ENCODE peak calls at places on chromosomes 7 and 10, in eight cellular contexts. One of them, this sample, is unnamed.

GRCh38 chr7:40544277-40544723 is 409.5 kb downstream of the SUGCT start:
- DNase-seq in breast epithelium: no peak
- DNase-seq in AG10803: peak; percentile 53
- DNase-seq in GM23338: no peak
- DNase-seq in stomach: no peak
- DNase-seq in retinal pigment epithelial cell: no peak
- DNase-seq in small intestine: no peak
- DNase-seq in left ventricle myocardium inferior: peak; percentile 17
- DNase-seq in this sample: no peak

GRCh38 chr7:77320161-77320560 is 96.0 kb downstream of the GSAP start:
- DNase-seq in breast epithelium: no peak
- DNase-seq in AG10803: no peak
- DNase-seq in GM23338: no peak
- DNase-seq in stomach: no peak
- DNase-seq in retinal pigment epithelial cell: peak; percentile 50
- DNase-seq in small intestine: no peak
- DNase-seq in left ventricle myocardium inferior: no peak
- DNase-seq in this sample: no peak

GRCh38 chr7:45700556-45700955 is 126.4 kb downstream of the ADCY1 start:
- DNase-seq in breast epithelium: peak; percentile 53
- DNase-seq in AG10803: no peak
- DNase-seq in GM23338: no peak
- DNase-seq in stomach: peak; percentile 23
- DNase-seq in retinal pigment epithelial cell: no peak
- DNase-seq in small intestine: no peak
- DNase-seq in left ventricle myocardium inferior: peak; percentile 40
- DNase-seq in this sample: no peak

GRCh38 chr7:47501406-47501805 is 80.5 kb downstream of the TNS3 start:
- DNase-seq in breast epithelium: no peak
- DNase-seq in AG10803: peak; percentile 54
- DNase-seq in GM23338: no peak
- DNase-seq in stomach: no peak
- DNase-seq in retinal pigment epithelial cell: peak; percentile 78
- DNase-seq in small intestine: no peak
- DNase-seq in left ventricle myocardium inferior: no peak
- DNase-seq in this sample: no peak

GRCh38 chr7:105614341-105614840 is 33.1 kb upstream of the EFCAB10 start:
- DNase-seq in breast epithelium: no peak
- DNase-seq in AG10803: no peak
- DNase-seq in GM23338: no peak
- DNase-seq in stomach: no peak
- DNase-seq in retinal pigment epithelial cell: no peak
- DNase-seq in small intestine: no peak
- DNase-seq in left ventricle myocardium inferior: no peak
- DNase-seq in this sample: no peak

GRCh38 chr7:30226593-30227268 is 57.7 kb upstream of the ZNRF2 start:
- DNase-seq in breast epithelium: no peak
- DNase-seq in AG10803: no peak
- DNase-seq in GM23338: peak; percentile 84
- DNase-seq in stomach: peak; percentile 75
- DNase-seq in retinal pigment epithelial cell: no peak
- DNase-seq in small intestine: peak; percentile 62
- DNase-seq in left ventricle myocardium inferior: no peak
- DNase-seq in this sample: no peak

GRCh38 chr7:138163800-138164199 is 87.5 kb downstream of the AKR1D1 start:
- DNase-seq in breast epithelium: no peak
- DNase-seq in AG10803: no peak
- DNase-seq in GM23338: no peak
- DNase-seq in stomach: no peak
- DNase-seq in retinal pigment epithelial cell: no peak
- DNase-seq in small intestine: no peak
- DNase-seq in left ventricle myocardium inferior: no peak
- DNase-seq in this sample: no peak

GRCh38 chr7:95596183-95597135 is at the start of gene PDK4:
- DNase-seq in breast epithelium: peak; percentile 97
- DNase-seq in AG10803: peak; percentile 68
- DNase-seq in GM23338: peak; percentile 80
- DNase-seq in stomach: peak; percentile 98
- DNase-seq in retinal pigment epithelial cell: peak; percentile 91
- DNase-seq in small intestine: peak; percentile 94
- DNase-seq in left ventricle myocardium inferior: peak; percentile 95
- DNase-seq in this sample: no peak

GRCh38 chr10:79405995-79406515 is 39.4 kb downstream of the ZCCHC24 start:
- DNase-seq in breast epithelium: no peak
- DNase-seq in AG10803: no peak
- DNase-seq in GM23338: no peak
- DNase-seq in stomach: no peak
- DNase-seq in retinal pigment epithelial cell: no peak
- DNase-seq in small intestine: no peak
- DNase-seq in left ventricle myocardium inferior: no peak
- DNase-seq in this sample: no peak

GRCh38 chr7:1940402-1940786 is 270.3 kb downstream of the ELFN1 start:
- DNase-seq in breast epithelium: no peak
- DNase-seq in AG10803: peak; percentile 30
- DNase-seq in GM23338: no peak
- DNase-seq in stomach: peak; percentile 67
- DNase-seq in retinal pigment epithelial cell: no peak
- DNase-seq in small intestine: peak; percentile 58
- DNase-seq in left ventricle myocardium inferior: peak; percentile 64
- DNase-seq in this sample: peak; percentile 91

GRCh38 chr10:78953124-78954008 is 115.4 kb upstream of the ZMIZ1 start:
- DNase-seq in breast epithelium: no peak
- DNase-seq in AG10803: peak; percentile 83
- DNase-seq in GM23338: no peak
- DNase-seq in stomach: no peak
- DNase-seq in retinal pigment epithelial cell: no peak
- DNase-seq in small intestine: no peak
- DNase-seq in left ventricle myocardium inferior: peak; percentile 45
- DNase-seq in this sample: no peak

GRCh38 chr7:45874408-45875131 is 1.7 kb upstream of the CCDC201 start:
- DNase-seq in breast epithelium: no peak
- DNase-seq in AG10803: peak; percentile 73
- DNase-seq in GM23338: no peak
- DNase-seq in stomach: no peak
- DNase-seq in retinal pigment epithelial cell: no peak
- DNase-seq in small intestine: no peak
- DNase-seq in left ventricle myocardium inferior: no peak
- DNase-seq in this sample: no peak

GRCh38 chr7:66503036-66503370 is 125.7 kb upstream of the KCTD7 start:
- DNase-seq in breast epithelium: no peak
- DNase-seq in AG10803: no peak
- DNase-seq in GM23338: no peak
- DNase-seq in stomach: no peak
- DNase-seq in retinal pigment epithelial cell: no peak
- DNase-seq in small intestine: no peak
- DNase-seq in left ventricle myocardium inferior: no peak
- DNase-seq in this sample: no peak

GRCh38 chr7:24722386-24723177 is 34.7 kb downstream of the GSDME start:
- DNase-seq in breast epithelium: no peak
- DNase-seq in AG10803: peak; percentile 46
- DNase-seq in GM23338: peak; percentile 66
- DNase-seq in stomach: no peak
- DNase-seq in retinal pigment epithelial cell: no peak
- DNase-seq in small intestine: peak; percentile 22
- DNase-seq in left ventricle myocardium inferior: no peak
- DNase-seq in this sample: no peak

GRCh38 chr10:47028466-47028865 is 117.2 kb downstream of the PTPN20 start:
- DNase-seq in breast epithelium: peak; percentile 20
- DNase-seq in AG10803: no peak
- DNase-seq in GM23338: no peak
- DNase-seq in stomach: peak; percentile 21
- DNase-seq in retinal pigment epithelial cell: no peak
- DNase-seq in small intestine: no peak
- DNase-seq in left ventricle myocardium inferior: no peak
- DNase-seq in this sample: no peak

GRCh38 chr10:33143160-33143728 is 185.2 kb upstream of the ITGB1 start:
- DNase-seq in breast epithelium: no peak
- DNase-seq in AG10803: peak; percentile 83
- DNase-seq in GM23338: no peak
- DNase-seq in stomach: no peak
- DNase-seq in retinal pigment epithelial cell: no peak
- DNase-seq in small intestine: no peak
- DNase-seq in left ventricle myocardium inferior: no peak
- DNase-seq in this sample: no peak

GRCh38 chr7:103964269-103964668 is 25.2 kb downstream of the RELN start:
- DNase-seq in breast epithelium: no peak
- DNase-seq in AG10803: no peak
- DNase-seq in GM23338: no peak
- DNase-seq in stomach: no peak
- DNase-seq in retinal pigment epithelial cell: no peak
- DNase-seq in small intestine: no peak
- DNase-seq in left ventricle myocardium inferior: no peak
- DNase-seq in this sample: no peak

GRCh38 chr10:76881477-76882220 is 756.0 kb downstream of the KCNMA1 start:
- DNase-seq in breast epithelium: no peak
- DNase-seq in AG10803: peak; percentile 53
- DNase-seq in GM23338: no peak
- DNase-seq in stomach: no peak
- DNase-seq in retinal pigment epithelial cell: no peak
- DNase-seq in small intestine: no peak
- DNase-seq in left ventricle myocardium inferior: no peak
- DNase-seq in this sample: no peak

GRCh38 chr10:14134275-14134674 is 196.4 kb downstream of the FRMD4A start:
- DNase-seq in breast epithelium: no peak
- DNase-seq in AG10803: no peak
- DNase-seq in GM23338: no peak
- DNase-seq in stomach: no peak
- DNase-seq in retinal pigment epithelial cell: no peak
- DNase-seq in small intestine: no peak
- DNase-seq in left ventricle myocardium inferior: no peak
- DNase-seq in this sample: no peak

GRCh38 chr10:16673443-16673842 is 143.8 kb downstream of the RSU1 start:
- DNase-seq in breast epithelium: no peak
- DNase-seq in AG10803: peak; percentile 34
- DNase-seq in GM23338: no peak
- DNase-seq in stomach: no peak
- DNase-seq in retinal pigment epithelial cell: no peak
- DNase-seq in small intestine: no peak
- DNase-seq in left ventricle myocardium inferior: no peak
- DNase-seq in this sample: no peak

GRCh38 chr10:71161429-71161828 is 50.9 kb upstream of the UNC5B start:
- DNase-seq in breast epithelium: no peak
- DNase-seq in AG10803: no peak
- DNase-seq in GM23338: no peak
- DNase-seq in stomach: no peak
- DNase-seq in retinal pigment epithelial cell: no peak
- DNase-seq in small intestine: no peak
- DNase-seq in left ventricle myocardium inferior: no peak
- DNase-seq in this sample: peak; percentile 9

GRCh38 chr10:26367771-26368170 is 70.4 kb upstream of the APBB1IP start:
- DNase-seq in breast epithelium: no peak
- DNase-seq in AG10803: peak; percentile 30
- DNase-seq in GM23338: peak; percentile 90
- DNase-seq in stomach: peak; percentile 51
- DNase-seq in retinal pigment epithelial cell: peak; percentile 30
- DNase-seq in small intestine: peak; percentile 1
- DNase-seq in left ventricle myocardium inferior: no peak
- DNase-seq in this sample: peak; percentile 46

GRCh38 chr7:46032936-46033335 is 111.9 kb upstream of the IGFBP3 start:
- DNase-seq in breast epithelium: no peak
- DNase-seq in AG10803: peak; percentile 84
- DNase-seq in GM23338: no peak
- DNase-seq in stomach: no peak
- DNase-seq in retinal pigment epithelial cell: no peak
- DNase-seq in small intestine: no peak
- DNase-seq in left ventricle myocardium inferior: no peak
- DNase-seq in this sample: no peak

GRCh38 chr10:54866666-54867065 is 65.6 kb upstream of the PCDH15 start:
- DNase-seq in breast epithelium: no peak
- DNase-seq in AG10803: no peak
- DNase-seq in GM23338: no peak
- DNase-seq in stomach: no peak
- DNase-seq in retinal pigment epithelial cell: no peak
- DNase-seq in small intestine: no peak
- DNase-seq in left ventricle myocardium inferior: no peak
- DNase-seq in this sample: no peak

GRCh38 chr10:97333601-97334369 is 744 bp downstream of the FRAT2 start:
- DNase-seq in breast epithelium: no peak
- DNase-seq in AG10803: peak; percentile 32
- DNase-seq in GM23338: peak; percentile 48
- DNase-seq in stomach: peak; percentile 62
- DNase-seq in retinal pigment epithelial cell: no peak
- DNase-seq in small intestine: peak; percentile 65
- DNase-seq in left ventricle myocardium inferior: peak; percentile 59
- DNase-seq in this sample: no peak

GRCh38 chr7:820341-820740 is 11.9 kb upstream of the SUN1 start:
- DNase-seq in breast epithelium: no peak
- DNase-seq in AG10803: no peak
- DNase-seq in GM23338: no peak
- DNase-seq in stomach: no peak
- DNase-seq in retinal pigment epithelial cell: no peak
- DNase-seq in small intestine: no peak
- DNase-seq in left ventricle myocardium inferior: no peak
- DNase-seq in this sample: no peak

GRCh38 chr10:34906021-34906965 is 91.2 kb upstream of the PARD3 start:
- DNase-seq in breast epithelium: peak; percentile 69
- DNase-seq in AG10803: no peak
- DNase-seq in GM23338: peak; percentile 72
- DNase-seq in stomach: no peak
- DNase-seq in retinal pigment epithelial cell: no peak
- DNase-seq in small intestine: no peak
- DNase-seq in left ventricle myocardium inferior: no peak
- DNase-seq in this sample: no peak

GRCh38 chr10:62183857-62184805 is 84.5 kb downstream of the RTKN2 start:
- DNase-seq in breast epithelium: no peak
- DNase-seq in AG10803: no peak
- DNase-seq in GM23338: no peak
- DNase-seq in stomach: no peak
- DNase-seq in retinal pigment epithelial cell: peak; percentile 11
- DNase-seq in small intestine: no peak
- DNase-seq in left ventricle myocardium inferior: no peak
- DNase-seq in this sample: no peak
- H3K4me3 ChIP-seq in breast epithelium: no peak overlapping the region
- H3K4me3 ChIP-seq in AG10803: no peak overlapping the region
- H3K4me3 ChIP-seq in GM23338: no peak overlapping the region
- H3K4me3 ChIP-seq in stomach: no peak overlapping the region
- H3K4me3 ChIP-seq in retinal pigment epithelial cell: no peak overlapping the region
- H3K4me3 ChIP-seq in small intestine: no peak overlapping the region
- H3K4me3 ChIP-seq in left ventricle myocardium inferior: no peak overlapping the region
- H3K4me3 ChIP-seq in this sample: no peak overlapping the region

GRCh38 chr10:63132651-63133055 is 475 bp upstream of the NRBF2 start:
- DNase-seq in breast epithelium: no peak
- DNase-seq in AG10803: no peak
- DNase-seq in GM23338: no peak
- DNase-seq in stomach: no peak
- DNase-seq in retinal pigment epithelial cell: no peak
- DNase-seq in small intestine: no peak
- DNase-seq in left ventricle myocardium inferior: no peak
- DNase-seq in this sample: no peak
- H3K4me3 ChIP-seq in breast epithelium: peak overlapping the region; percentile 92
- H3K4me3 ChIP-seq in AG10803: peak overlapping the region; percentile 91
- H3K4me3 ChIP-seq in GM23338: no peak overlapping the region
- H3K4me3 ChIP-seq in stomach: peak overlapping the region; percentile 90
- H3K4me3 ChIP-seq in retinal pigment epithelial cell: peak overlapping the region; percentile 5
- H3K4me3 ChIP-seq in small intestine: no peak overlapping the region
- H3K4me3 ChIP-seq in left ventricle myocardium inferior: peak overlapping the region; percentile 99
- H3K4me3 ChIP-seq in this sample: peak overlapping the region; percentile 27

GRCh38 chr10:49186613-49187012 is 1.6 kb downstream of the TMEM273 start:
- DNase-seq in breast epithelium: no peak
- DNase-seq in AG10803: no peak
- DNase-seq in GM23338: no peak
- DNase-seq in stomach: no peak
- DNase-seq in retinal pigment epithelial cell: no peak
- DNase-seq in small intestine: no peak
- DNase-seq in left ventricle myocardium inferior: no peak
- DNase-seq in this sample: no peak
- H3K4me3 ChIP-seq in breast epithelium: no peak overlapping the region
- H3K4me3 ChIP-seq in AG10803: no peak overlapping the region
- H3K4me3 ChIP-seq in GM23338: no peak overlapping the region
- H3K4me3 ChIP-seq in stomach: no peak overlapping the region
- H3K4me3 ChIP-seq in retinal pigment epithelial cell: no peak overlapping the region
- H3K4me3 ChIP-seq in small intestine: no peak overlapping the region
- H3K4me3 ChIP-seq in left ventricle myocardium inferior: peak overlapping the region; percentile 62
- H3K4me3 ChIP-seq in this sample: no peak overlapping the region

GRCh38 chr7:97004237-97004930 is 969 bp upstream of the DLX6 start:
- DNase-seq in breast epithelium: no peak
- DNase-seq in AG10803: no peak
- DNase-seq in GM23338: peak; percentile 1
- DNase-seq in stomach: no peak
- DNase-seq in retinal pigment epithelial cell: no peak
- DNase-seq in small intestine: no peak
- DNase-seq in left ventricle myocardium inferior: no peak
- DNase-seq in this sample: no peak
- H3K4me3 ChIP-seq in breast epithelium: no peak overlapping the region
- H3K4me3 ChIP-seq in AG10803: no peak overlapping the region
- H3K4me3 ChIP-seq in GM23338: peak overlapping the region; percentile 60
- H3K4me3 ChIP-seq in stomach: no peak overlapping the region
- H3K4me3 ChIP-seq in retinal pigment epithelial cell: no peak overlapping the region
- H3K4me3 ChIP-seq in small intestine: no peak overlapping the region
- H3K4me3 ChIP-seq in left ventricle myocardium inferior: no peak overlapping the region
- H3K4me3 ChIP-seq in this sample: no peak overlapping the region

This sample was measured in Jurkat, Clone E6-1.